ENCODE peak calls at places on chromosome 20, in nine cellular contexts. F, C, D, W, J, K, S, P and V are unnamed samples.

GRCh38 chr20:22339091-22339881 is 245.1 kb downstream of the FOXA2 start:
- DNase-seq in F (no peak), C (peak; percentile 67), D (no peak), W (peak; percentile 39), J (peak; percentile 21), K (no peak), S (peak; percentile 31), P (no peak), V (peak; percentile 26)

GRCh38 chr20:58059145-58059544 is 169.3 kb downstream of the ANKRD60 start:
- DNase-seq in F (no peak), C (no peak), D (no peak), W (peak; percentile 89), J (no peak), K (no peak), S (no peak), P (no peak), V (no peak)

GRCh38 chr20:34582911-34583310 is 24.4 kb downstream of the MAP1LC3A start:
- DNase-seq in F (no peak), C (no peak), D (no peak), W (peak; percentile 64), J (no peak), K (no peak), S (no peak), P (no peak), V (no peak)

GRCh38 chr20:62795023-62795761 is 1.1 kb upstream of the MRGBP start:
- DNase-seq in F (peak; percentile 75), C (no peak), D (no peak), W (no peak), J (peak; percentile 62), K (no peak), S (peak; percentile 69), P (peak; percentile 82), V (peak; percentile 69)

GRCh38 chr20:23856736-23857135 is 22.8 kb downstream of the CST5 start:
- DNase-seq in F (no peak), C (no peak), D (no peak), W (no peak), J (no peak), K (no peak), S (no peak), P (no peak), V (no peak)

GRCh38 chr20:8012724-8013123 is 6.8 kb downstream of the TMX4 start:
- DNase-seq in F (no peak), C (no peak), D (no peak), W (no peak), J (no peak), K (no peak), S (no peak), P (no peak), V (no peak)

GRCh38 chr20:2840967-2841531 is 504 bp downstream of the VPS16 start:
- DNase-seq in F (no peak), C (peak; percentile 16), D (no peak), W (peak; percentile 96), J (peak; percentile 62), K (peak; percentile 35), S (peak; percentile 64), P (peak; percentile 82), V (peak; percentile 89)

GRCh38 chr20:58131581-58132142 is 96.8 kb downstream of the ANKRD60 start:
- DNase-seq in F (no peak), C (no peak), D (no peak), W (peak; percentile 88), J (no peak), K (no peak), S (no peak), P (no peak), V (peak; percentile 53)

GRCh38 chr20:9027626-9028025 is 41.3 kb upstream of the PLCB4 start:
- DNase-seq in F (no peak), C (no peak), D (no peak), W (no peak), J (no peak), K (no peak), S (no peak), P (no peak), V (no peak)

GRCh38 chr20:21048841-21049273 is 57.3 kb downstream of the LINC00237 start:
- DNase-seq in F (peak; percentile 62), C (no peak), D (no peak), W (peak; percentile 88), J (no peak), K (peak; percentile 39), S (peak; percentile 71), P (no peak), V (peak; percentile 43)

GRCh38 chr20:2507464-2507863 is 1.3 kb downstream of the ZNF343 start:
- DNase-seq in F (no peak), C (no peak), D (no peak), W (peak; percentile 26), J (no peak), K (no peak), S (no peak), P (no peak), V (no peak)

GRCh38 chr20:31454374-31454773 is 13.9 kb downstream of the DEFB123 start:
- DNase-seq in F (no peak), C (no peak), D (no peak), W (no peak), J (no peak), K (no peak), S (no peak), P (no peak), V (no peak)

GRCh38 chr20:22160254-22160653 is 424.1 kb downstream of the FOXA2 start:
- DNase-seq in F (no peak), C (no peak), D (no peak), W (no peak), J (no peak), K (no peak), S (no peak), P (no peak), V (no peak)

DNA sequence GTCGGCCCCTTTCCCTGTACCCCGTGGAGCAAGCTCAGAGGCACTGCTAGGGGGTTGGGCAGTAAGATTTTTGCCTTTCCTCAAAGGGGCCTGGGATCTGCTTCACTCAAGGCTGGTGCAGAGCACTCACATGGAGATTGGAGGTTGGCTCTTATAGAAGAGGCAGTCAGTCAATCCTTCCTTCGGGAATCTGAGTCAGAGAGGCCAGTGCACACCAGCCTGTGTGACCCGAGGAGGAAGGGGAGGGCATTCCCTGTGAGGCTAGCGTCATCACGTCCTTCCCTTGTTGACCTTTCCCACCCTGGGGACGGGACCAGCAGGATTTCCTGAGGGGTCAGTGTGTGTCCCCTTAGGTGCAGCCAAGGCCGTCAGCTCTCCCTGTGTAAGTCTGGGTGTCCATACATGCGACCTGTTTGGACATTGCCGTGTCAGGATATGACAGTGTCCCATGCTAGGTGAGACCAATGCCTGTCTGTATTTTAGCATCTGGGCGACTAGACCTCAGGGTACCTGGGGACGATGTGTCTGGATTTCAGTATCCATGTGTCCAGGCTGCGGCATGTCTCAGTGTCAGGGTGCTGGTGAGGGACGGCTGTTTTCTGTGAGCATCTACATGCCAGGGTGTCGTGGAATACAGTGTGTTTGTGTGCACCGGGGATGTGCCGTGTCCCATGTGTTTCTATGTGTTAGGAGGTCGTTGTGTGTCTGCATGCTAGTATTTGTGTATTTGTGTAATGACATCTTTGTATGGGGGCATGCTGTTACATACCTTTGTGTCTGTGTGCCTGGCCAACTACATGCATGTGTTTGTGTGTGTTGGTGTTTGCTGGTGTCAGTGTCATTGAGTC is 2.8 kb upstream of the ZNF512B start:
- DNase-seq in F (peak; percentile 54), C (no peak), D (no peak), W (peak; percentile 90), J (peak; percentile 28), K (no peak), S (no peak), P (peak; percentile 66), V (peak; percentile 54)
- TF ChIP-seq POLR2A in F (no peak), C (no peak), D (no peak), W (no peak), J (no peak), K (no peak), S (peak; percentile 51), P (no peak), V (no peak)

GRCh38 chr20:46127396-46128010 is 9.4 kb downstream of the CD40 start:
- DNase-seq in F (no peak), C (no peak), D (peak; percentile 25), W (no peak), J (no peak), K (no peak), S (no peak), P (no peak), V (no peak)

GRCh38 chr20:46129955-46130481 is 11.9 kb downstream of the CD40 start:
- DNase-seq in F (peak; percentile 13), C (no peak), D (peak; percentile 10), W (no peak), J (no peak), K (no peak), S (no peak), P (no peak), V (no peak)

GRCh38 chr20:46130534-46130933 is 12.4 kb downstream of the CD40 start:
- DNase-seq in F (peak; percentile 27), C (no peak), D (peak; percentile 27), W (no peak), J (no peak), K (no peak), S (no peak), P (no peak), V (no peak)

GRCh38 chr20:46126440-46127056 is 8.4 kb downstream of the CD40 start:
- DNase-seq in F (no peak), C (no peak), D (no peak), W (no peak), J (no peak), K (no peak), S (no peak), P (no peak), V (no peak)

DNA sequence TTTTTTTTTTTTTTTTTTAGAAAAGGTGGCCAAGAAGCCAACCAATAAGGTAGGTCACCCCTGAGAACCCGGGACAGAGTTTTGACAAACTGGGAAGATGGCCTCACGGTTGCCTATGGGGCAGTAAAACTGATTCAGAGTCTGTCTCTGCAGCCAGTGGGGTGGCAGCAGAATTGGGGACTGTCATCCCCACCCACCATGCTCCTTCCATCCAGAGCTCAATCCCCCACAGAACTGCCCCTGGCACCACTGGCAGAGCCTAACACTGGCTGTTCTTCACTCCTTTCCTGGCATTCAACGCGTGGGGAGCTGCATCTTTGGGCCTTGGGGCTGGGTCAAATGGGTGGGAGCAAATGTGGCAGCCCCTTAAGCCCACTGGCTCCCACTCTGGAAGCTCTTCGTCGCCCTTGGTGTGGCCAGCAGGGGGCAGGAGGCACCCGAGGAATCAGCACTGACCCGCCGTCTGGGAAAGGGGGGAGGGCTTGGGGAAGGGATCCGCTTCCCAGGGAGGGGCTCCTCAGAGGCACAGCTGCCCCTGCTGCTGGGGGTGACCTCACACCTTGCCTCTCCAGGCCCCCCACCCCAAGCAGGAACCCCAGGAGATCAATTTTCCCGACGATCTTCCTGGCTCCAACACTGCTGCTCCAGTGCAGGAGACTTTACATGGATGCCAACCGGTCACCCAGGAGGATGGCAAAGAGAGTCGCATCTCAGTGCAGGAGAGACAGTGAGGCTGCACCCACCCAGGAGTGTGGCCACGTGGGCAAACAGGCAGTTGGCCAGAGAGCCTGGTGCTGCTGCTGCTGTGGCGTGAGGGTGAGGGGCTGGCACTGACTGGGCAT is 10.4 kb downstream of the CD40 start:
- DNase-seq in F (no peak), C (no peak), D (peak; percentile 50), W (no peak), J (no peak), K (peak; percentile 29), S (peak; percentile 71), P (no peak), V (peak; percentile 47)
- TF ChIP-seq POLR2A in F (no peak), C (no peak), D (no peak), W (no peak), J (no peak), K (no peak), S (no peak), P (no peak), V (no peak)

GRCh38 chr20:53752971-53753879 is 159.6 kb upstream of the ZNF217 start:
- DNase-seq in F (no peak), C (no peak), D (no peak), W (no peak), J (no peak), K (no peak), S (peak; percentile 47), P (no peak), V (no peak)
- TF ChIP-seq POLR2A in F (no peak), C (no peak), D (no peak), W (no peak), J (no peak), K (no peak), S (peak; percentile 97), P (no peak), V (no peak)

GRCh38 chr20:49711331-49711987 is 2.2 kb downstream of the B4GALT5 start:
- DNase-seq in F (no peak), C (no peak), D (no peak), W (no peak), J (no peak), K (no peak), S (no peak), P (no peak), V (no peak)
- TF ChIP-seq POLR2A in F (no peak), C (no peak), D (no peak), W (no peak), J (no peak), K (no peak), S (no peak), P (no peak), V (no peak)